ENCODE peak calls at places on chromosomes 13 and 19, in five cellular contexts. D, T, X, S and W are unnamed samples.

GRCh38 chr19:16463991-16464575 is 7.7 kb downstream of the EPS15L1 start:
- DNase-seq in D (no peak), T (no peak), X (no peak), S (no peak), W (no peak)

GRCh38 chr13:23020246-23020843 is 160.4 kb upstream of the SGCG start:
- DNase-seq in D (no peak), T (peak), X (no peak), S (peak), W (peak)

GRCh38 chr19:16400911-16401675 is 70.7 kb downstream of the EPS15L1 start:
- DNase-seq in D (peak), T (no peak), X (peak), S (peak), W (no peak)

GRCh38 chr19:45958320-45958719 is 15.3 kb downstream of the NOVA2 start:
- DNase-seq in D (no peak), T (no peak), X (no peak), S (no peak), W (no peak)

GRCh38 chr13:113742000-113742441 is 17.0 kb upstream of the TMEM255B start:
- DNase-seq in D (peak), T (no peak), X (no peak), S (no peak), W (no peak)

GRCh38 chr13:80873589-80873988 is 532.7 kb upstream of the SPRY2 start:
- DNase-seq in D (no peak), T (no peak), X (no peak), S (no peak), W (no peak)

GRCh38 chr19:17943284-17944221 is 10.7 kb downstream of the CCDC124 start:
- DNase-seq in D (no peak), T (no peak), X (peak), S (no peak), W (no peak)

GRCh38 chr19:38046254-38047047 is 139.4 kb downstream of the SIPA1L3 start:
- DNase-seq in D (no peak), T (no peak), X (no peak), S (no peak), W (peak)

GRCh38 chr19:47613165-47614146 is 4.5 kb downstream of the BICRA start:
- DNase-seq in D (no peak), T (no peak), X (no peak), S (peak), W (no peak)

GRCh38 chr19:7366701-7367420 is 18.1 kb downstream of the ARHGEF18 start:
- DNase-seq in D (no peak), T (peak), X (no peak), S (no peak), W (no peak)

GRCh38 chr19:29805026-29805925 is 6.5 kb upstream of the CCNE1 start:
- DNase-seq in D (no peak), T (no peak), X (no peak), S (no peak), W (no peak)

GRCh38 chr19:40542197-40542859 is 34.3 kb upstream of the SHKBP1 start:
- DNase-seq in D (no peak), T (no peak), X (peak), S (no peak), W (no peak)

GRCh38 chr13:49240017-49240416 is 7.7 kb upstream of the CDADC1 start:
- DNase-seq in D (no peak), T (no peak), X (no peak), S (no peak), W (no peak)

GRCh38 chr13:109567315-109567714 is 219.1 kb downstream of the IRS2 start:
- DNase-seq in D (no peak), T (no peak), X (no peak), S (no peak), W (no peak)

GRCh38 chr13:29435125-29435911 is 160.2 kb downstream of the SLC7A1 start:
- DNase-seq in D (no peak), T (no peak), X (no peak), S (no peak), W (no peak)

GRCh38 chr13:51479199-51479523 is 26.3 kb upstream of the INTS6 start:
- DNase-seq in D (no peak), T (no peak), X (no peak), S (no peak), W (no peak)

GRCh38 chr19:38093587-38093986 is 130.4 kb downstream of the DPF1 start:
- DNase-seq in D (no peak), T (no peak), X (peak), S (no peak), W (no peak)

GRCh38 chr13:93915269-93915809 is 564.1 kb downstream of the DCT start:
- DNase-seq in D (no peak), T (no peak), X (no peak), S (no peak), W (no peak)

GRCh38 chr13:53200075-53200474 is 171.5 kb downstream of the OLFM4 start:
- DNase-seq in D (no peak), T (no peak), X (no peak), S (no peak), W (no peak)

GRCh38 chr13:50969691-50970090 is 60.1 kb downstream of the RNASEH2B start:
- DNase-seq in D (no peak), T (no peak), X (no peak), S (no peak), W (no peak)

GRCh38 chr13:28489975-28490550 is 4.9 kb downstream of the FLT1 start:
- DNase-seq in D (no peak), T (no peak), X (no peak), S (no peak), W (no peak)

DNA sequence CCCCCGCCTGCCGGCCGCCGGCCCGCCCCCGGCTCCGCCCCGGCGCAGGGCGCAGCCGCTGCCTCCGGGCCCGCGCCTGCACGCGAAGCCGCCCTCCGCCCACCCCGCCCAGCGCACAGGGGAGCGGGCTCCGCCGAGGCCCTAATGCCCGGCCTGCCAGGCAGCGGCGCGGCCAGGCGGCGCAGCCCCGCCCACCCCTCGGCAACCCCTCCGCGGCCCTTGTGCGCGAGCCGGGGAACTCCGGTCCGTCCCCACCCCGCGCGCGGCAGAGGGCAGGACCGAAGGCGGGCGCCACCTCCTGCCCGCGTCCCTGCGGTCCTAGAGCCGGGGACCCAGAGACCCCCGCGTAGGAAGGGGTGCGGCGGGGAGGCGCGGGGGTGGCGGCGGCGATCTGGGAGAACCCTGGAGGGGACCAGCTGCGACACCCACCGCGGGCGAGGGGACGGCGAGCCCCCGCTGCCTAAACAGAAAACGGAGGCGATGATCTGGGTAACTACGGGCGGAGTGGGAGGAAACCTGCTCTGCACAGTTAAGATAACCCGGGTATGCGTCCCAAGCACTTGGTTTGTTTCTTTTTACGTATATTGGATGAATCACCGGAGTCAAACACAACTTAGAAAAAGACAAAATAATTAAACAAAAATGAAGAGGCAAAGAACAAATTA is 351 bp upstream of the USP12 start:
- DNase-seq in D (peak), T (no peak), X (peak), S (peak), W (peak)
- TF ChIP-seq POLR2AphosphoS5 in D (no peak), T (no peak), X (peak), S (no peak), W (no peak)

DNA sequence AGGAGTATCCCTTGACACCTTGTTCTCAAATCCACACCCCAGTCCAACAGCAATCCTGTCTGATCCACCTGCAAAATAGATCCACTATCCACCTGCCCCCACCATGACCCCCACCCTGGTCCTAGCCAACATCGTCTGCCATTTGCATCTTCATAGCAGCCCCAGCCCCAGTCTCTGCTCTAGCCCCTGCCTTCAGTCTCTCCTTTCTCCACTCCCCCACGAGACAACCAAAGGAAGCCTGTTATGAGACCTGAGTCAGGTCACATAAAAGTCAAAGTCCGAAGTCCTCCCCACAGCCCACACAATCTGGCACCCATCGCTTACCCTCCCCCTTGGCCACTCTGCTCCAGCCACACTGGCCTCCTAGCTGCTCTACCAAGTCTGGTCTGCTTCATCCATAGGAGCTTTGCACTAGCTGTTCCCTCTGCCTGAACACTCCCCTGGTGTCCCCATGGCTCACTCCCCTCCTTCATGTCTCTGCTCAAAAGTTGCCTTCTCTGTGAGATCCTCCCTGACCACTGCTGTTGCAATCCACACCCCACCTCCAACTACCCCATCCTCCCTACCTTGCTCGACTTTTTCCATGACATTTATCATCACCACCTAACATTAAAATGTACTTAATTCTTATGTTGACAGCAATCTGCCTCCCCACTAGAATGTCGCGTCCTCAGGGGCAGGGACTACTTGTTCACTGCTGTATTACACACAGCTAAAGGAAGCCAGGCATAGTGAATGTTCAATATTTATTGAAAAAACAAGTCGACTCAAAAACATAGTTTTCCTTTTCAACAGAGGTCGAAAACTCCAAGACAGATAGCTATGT is 1.2 kb upstream of the PLEKHG2 start:
- DNase-seq in D (peak), T (no peak), X (no peak), S (peak), W (no peak)
- TF ChIP-seq POLR2AphosphoS5 in D (no peak), T (no peak), X (peak), S (peak), W (peak)

DNA sequence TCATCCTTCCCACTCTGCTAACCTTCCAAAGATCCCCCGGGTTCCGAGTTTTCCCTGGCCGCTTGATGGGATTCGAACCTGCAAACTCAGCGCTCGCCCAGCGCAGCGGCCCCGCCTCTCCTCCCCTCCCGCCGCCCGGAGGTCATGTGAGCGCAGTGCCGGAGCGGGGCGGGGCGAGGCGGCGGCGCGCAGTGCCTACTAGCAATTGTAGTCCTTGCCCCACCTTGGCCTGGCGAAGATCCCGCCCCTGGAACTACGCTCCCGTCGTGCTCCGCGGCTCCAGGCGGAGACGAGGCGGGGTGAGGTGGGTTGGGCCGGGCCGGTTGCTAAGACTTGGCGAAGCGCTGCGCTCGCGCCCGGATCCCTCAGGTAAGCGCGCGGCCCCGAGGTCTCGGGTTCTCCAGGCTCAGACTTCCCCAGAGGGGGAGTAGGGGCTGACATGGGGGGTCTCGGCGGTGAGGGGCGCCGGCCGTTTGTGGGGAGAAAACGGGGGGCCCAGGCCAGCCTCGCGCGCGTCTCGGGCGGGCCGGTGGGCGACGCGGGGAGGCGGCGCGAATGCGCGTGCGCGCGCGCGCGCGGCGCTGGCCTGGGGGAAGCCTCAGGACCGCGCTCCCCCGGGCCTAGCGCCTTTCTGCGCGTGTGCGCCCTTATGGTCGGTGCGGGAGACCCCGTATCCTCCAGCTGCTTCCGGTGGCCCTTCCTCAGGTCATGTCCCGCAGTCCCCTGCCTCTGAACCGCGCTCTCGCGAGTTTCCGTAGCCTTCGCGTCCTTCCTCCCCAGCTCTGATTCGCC is at the start of the genes ADAT3 and SCAMP4:
- DNase-seq in D (peak), T (peak), X (peak), S (peak), W (peak)
- TF ChIP-seq POLR2AphosphoS5 in D (peak), T (peak), X (peak), S (peak), W (peak)

GRCh38 chr19:50266896-50267295 is 62.3 kb downstream of the KCNC3 start:
- DNase-seq in D (no peak), T (no peak), X (peak), S (no peak), W (no peak)
- TF ChIP-seq POLR2AphosphoS5 in D (no peak), T (no peak), X (no peak), S (no peak), W (no peak)

GRCh38 chr19:4600082-4600481 is 39.2 kb upstream of the TNFAIP8L1 start:
- DNase-seq in D (no peak), T (no peak), X (no peak), S (no peak), W (no peak)

GRCh38 chr19:4600893-4601292 is 38.4 kb upstream of the TNFAIP8L1 start:
- DNase-seq in D (no peak), T (no peak), X (no peak), S (no peak), W (no peak)

GRCh38 chr19:4602915-4603314 is 36.4 kb upstream of the TNFAIP8L1 start:
- DNase-seq in D (no peak), T (no peak), X (no peak), S (no peak), W (no peak)

GRCh38 chr19:4604912-4605311 is 34.4 kb upstream of the TNFAIP8L1 start:
- DNase-seq in D (no peak), T (no peak), X (no peak), S (no peak), W (no peak)

GRCh38 chr19:4602173-4602788 is 37.0 kb upstream of the TNFAIP8L1 start:
- DNase-seq in D (no peak), T (no peak), X (no peak), S (no peak), W (no peak)
- TF ChIP-seq POLR2AphosphoS5 in D (no peak), T (no peak), X (no peak), S (no peak), W (no peak)

GRCh38 chr19:55383789-55384575 is at the start of gene TMEM238:
- DNase-seq in D (no peak), T (no peak), X (peak), S (peak), W (peak)
- TF ChIP-seq POLR2AphosphoS5 in D (no peak), T (peak), X (no peak), S (no peak), W (no peak)

GRCh38 chr19:14006085-14006765 is at the start of gene RFX1:
- DNase-seq in D (peak), T (peak), X (peak), S (peak), W (peak)
- TF ChIP-seq POLR2AphosphoS5 in D (no peak), T (no peak), X (no peak), S (no peak), W (no peak)

GRCh38 chr13:43784491-43784890 is 2.3 kb downstream of the ENOX1 start:
- DNase-seq in D (no peak), T (no peak), X (no peak), S (no peak), W (no peak)

GRCh38 chr13:43786766-43787517 is at the start of gene ENOX1:
- DNase-seq in D (peak), T (no peak), X (peak), S (no peak), W (peak)

GRCh38 chr13:43786472-43786765 is 353 bp downstream of the ENOX1 start:
- DNase-seq in D (no peak), T (no peak), X (no peak), S (no peak), W (no peak)

GRCh38 chr13:43785166-43785680 is 1.5 kb downstream of the ENOX1 start:
- DNase-seq in D (no peak), T (no peak), X (peak), S (no peak), W (no peak)

DNA sequence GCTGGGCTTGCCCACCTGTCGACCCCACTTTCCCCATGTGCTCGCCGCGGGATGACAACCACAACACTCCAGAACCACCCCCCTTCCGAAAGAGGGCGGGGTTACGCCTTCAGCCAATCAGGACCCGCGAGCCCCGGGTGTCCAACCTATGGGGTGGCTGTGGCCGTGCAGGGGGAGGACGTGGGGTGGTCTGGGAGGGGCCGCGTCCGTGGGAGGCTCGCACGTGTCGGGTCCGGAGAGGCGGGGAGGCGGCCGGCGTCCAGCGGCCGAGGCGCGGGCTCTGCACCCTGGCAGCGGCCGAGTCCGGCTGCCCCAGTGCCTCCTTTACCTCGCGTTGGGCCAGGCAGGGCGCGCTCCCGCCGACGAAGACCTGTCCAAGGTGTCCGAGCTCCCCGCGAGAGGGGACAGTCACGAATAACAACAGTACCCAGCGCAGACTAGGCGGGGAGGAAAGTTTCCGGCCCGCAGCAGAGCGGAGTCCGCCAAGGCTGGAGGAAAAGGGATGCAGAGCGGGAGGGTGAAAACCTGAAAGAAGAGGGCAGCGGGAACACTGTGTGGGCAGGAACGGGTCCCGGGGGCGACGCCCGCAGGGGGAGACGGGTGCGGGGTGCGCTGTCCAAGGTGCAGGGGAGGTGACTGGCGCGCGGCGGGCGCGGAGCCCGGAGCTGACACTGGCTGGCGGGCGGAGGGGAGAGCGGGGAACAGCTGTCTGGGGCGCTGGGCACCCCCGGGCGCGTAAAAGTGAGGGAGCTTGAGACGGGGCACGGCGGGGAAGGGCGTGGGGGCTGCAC is 896 bp downstream of the ENOX1 start:
- DNase-seq in D (peak), T (no peak), X (peak), S (peak), W (peak)
- TF ChIP-seq POLR2AphosphoS5 in D (no peak), T (no peak), X (no peak), S (no peak), W (no peak)

DNA sequence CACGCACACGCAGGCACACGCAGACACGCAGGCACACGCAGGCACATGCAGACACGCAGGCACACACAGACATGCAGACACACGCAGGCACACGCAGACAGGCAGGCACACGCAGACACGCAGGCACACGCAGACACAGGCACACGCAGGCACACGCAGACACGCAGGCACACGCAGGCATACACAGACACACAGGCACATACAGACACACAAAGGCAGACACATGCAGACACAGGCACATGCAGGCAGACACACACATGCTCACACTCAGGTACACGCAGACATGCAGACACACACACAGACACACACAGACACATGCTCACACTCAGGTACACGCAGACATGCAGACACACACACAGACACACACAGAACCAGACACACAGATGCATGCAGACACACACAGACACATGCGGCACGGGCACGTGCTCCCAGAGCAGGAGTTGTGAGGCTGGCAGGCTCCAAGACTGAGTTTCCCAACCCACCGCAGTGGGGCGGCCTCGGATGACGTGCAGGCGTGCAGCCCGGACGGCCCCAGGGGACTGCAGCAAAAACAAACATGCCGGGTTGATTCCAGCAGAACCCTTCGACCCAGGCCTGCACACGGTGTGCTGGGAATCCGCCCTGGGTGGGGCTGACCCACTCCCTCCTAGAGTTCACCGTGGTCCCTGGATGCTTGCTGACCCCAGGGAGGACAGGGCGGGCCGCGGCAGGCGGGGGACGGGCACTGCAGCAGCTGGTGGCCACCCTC is 100.0 kb downstream of the GADD45B start:
- DNase-seq in D (peak), T (no peak), X (peak), S (peak), W (no peak)
- TF ChIP-seq POLR2AphosphoS5 in D (peak), T (no peak), X (peak), S (peak), W (no peak)